ENCODE peak calls at places on chromosomes 6 and 20, in six cellular contexts. M, X, Z, Y, J and I are unnamed samples.

GRCh38 chr20:35339007-35339406 is 46.8 kb upstream of the FAM83C start:
- DNase-seq in J (peak; percentile 94), M (no peak), X (no peak), Z (no peak), Y (peak; percentile 87), I (peak; percentile 85)

GRCh38 chr6:75126518-75126917 is 79.3 kb downstream of the COL12A1 start:
- DNase-seq in Z (no peak), M (no peak), J (no peak), Y (no peak), X (no peak), I (no peak)

GRCh38 chr20:6057704-6058103 is 3.8 kb upstream of the LRRN4 start:
- DNase-seq in J (no peak), M (no peak), Y (no peak), Z (no peak), X (no peak), I (no peak)

GRCh38 chr20:58973179-58973578 is 7.9 kb upstream of the NELFCD start:
- DNase-seq in X (no peak), Y (no peak), J (no peak), Z (no peak), M (no peak), I (no peak)

GRCh38 chr6:112335736-112336135 is 11.4 kb upstream of the RFPL4B start:
- DNase-seq in J (no peak), M (no peak), Z (no peak), X (no peak), Y (no peak), I (no peak)

GRCh38 chr6:106163966-106164877 is 78.1 kb downstream of the PRDM1 start:
- DNase-seq in Y (peak; percentile 70), M (peak; percentile 84), X (no peak), J (peak; percentile 56), Z (no peak), I (no peak)

GRCh38 chr20:8690074-8690473 is 378.8 kb upstream of the PLCB4 start:
- DNase-seq in Z (no peak), Y (no peak), M (no peak), J (no peak), X (no peak), I (no peak)

GRCh38 chr6:91276315-91276714 is 689.4 kb upstream of the MAP3K7 start:
- DNase-seq in Z (no peak), J (no peak), M (no peak), X (no peak), Y (no peak), I (no peak)

GRCh38 chr6:14286634-14287428 is 169.3 kb downstream of the CD83 start:
- DNase-seq in M (no peak), X (no peak), Z (no peak), J (peak; percentile 26), Y (no peak), I (no peak)

GRCh38 chr20:17884318-17885003 is 84.1 kb downstream of the SNX5 start:
- DNase-seq in Z (no peak), M (no peak), X (no peak), Y (no peak), J (no peak), I (no peak)

GRCh38 chr20:3328501-3328900 is 79.0 kb downstream of the DNAAF9 start:
- DNase-seq in Z (no peak), M (no peak), J (no peak), X (no peak), Y (no peak), I (no peak)

GRCh38 chr6:119028106-119028505 is 50.4 kb downstream of the FAM184A start:
- DNase-seq in X (no peak), Y (no peak), J (no peak), Z (no peak), M (no peak), I (no peak)

GRCh38 chr20:23344336-23344735 is 6.3 kb upstream of the NXT1 start:
- DNase-seq in X (no peak), J (no peak), Y (no peak), Z (no peak), M (no peak), I (no peak)

GRCh38 chr6:17968081-17968518 is 19.3 kb downstream of the KIF13A start:
- DNase-seq in Z (no peak), X (no peak), M (no peak), Y (peak; percentile 24), J (peak; percentile 54), I (peak; percentile 38)

GRCh38 chr6:44254201-44254956 is 2.9 kb downstream of the SLC35B2 start:
- DNase-seq in M (no peak), Y (no peak), X (no peak), Z (no peak), J (no peak), I (no peak)

GRCh38 chr6:104728444-104728843 is 131.3 kb downstream of the HACE1 start:
- DNase-seq in X (no peak), M (no peak), Z (no peak), Y (no peak), J (no peak), I (no peak)

GRCh38 chr6:159701413-159701999 is 8.5 kb upstream of the SOD2 start:
- DNase-seq in X (no peak), Z (no peak), M (no peak), Y (peak; percentile 90), J (peak; percentile 87), I (peak; percentile 89)

GRCh38 chr20:25199473-25200265 is 4.2 kb downstream of the ENTPD6 start:
- DNase-seq in M (no peak), X (no peak), J (no peak), Y (no peak), Z (no peak), I (no peak)

GRCh38 chr6:147170269-147170668 is 33.9 kb upstream of the STXBP5 start:
- DNase-seq in J (peak; percentile 48), M (no peak), Y (peak; percentile 85), X (no peak), Z (no peak), I (peak; percentile 31)

GRCh38 chr6:169070506-169071176 is 183.0 kb downstream of the THBS2 start:
- DNase-seq in X (no peak), Z (no peak), M (no peak), Y (peak; percentile 96), J (peak; percentile 100), I (peak; percentile 97)

GRCh38 chr20:3744806-3745685 is 12.6 kb downstream of the HSPA12B start:
- DNase-seq in Y (no peak), X (peak; percentile 81), M (peak; percentile 56), J (peak; percentile 89), Z (peak; percentile 74), I (peak; percentile 29)

GRCh38 chr20:35173576-35174192 is 1.8 kb downstream of the PROCR start:
- DNase-seq in X (no peak), M (no peak), Y (no peak), J (no peak), Z (no peak), I (no peak)

GRCh38 chr20:32437391-32438074 is 79.4 kb downstream of the ASXL1 start:
- DNase-seq in Y (no peak), X (no peak), J (peak; percentile 31), M (peak; percentile 30), Z (no peak), I (peak; percentile 22)

GRCh38 chr6:107735906-107736635 is 88.0 kb downstream of the SCML4 start:
- DNase-seq in J (no peak), M (no peak), X (no peak), Z (no peak), Y (no peak), I (no peak)